ENCODE peak calls at places on chromosomes 16 and 17, in five cellular contexts. K, U, M, I and F are unnamed samples.

GRCh38 chr17:77479817-77480508 is 339.2 kb downstream of the SEC14L1 start:
- DNase-seq in K (no peak), U (no peak), M (no peak), I (no peak), F (no peak)

GRCh38 chr16:68000024-68000423 is 740 bp upstream of the DPEP2 start:
- DNase-seq in K (no peak), U (no peak), M (peak), I (no peak), F (peak)

GRCh38 chr16:85149776-85150175 is 37.5 kb upstream of the CIBAR2 start:
- DNase-seq in K (no peak), U (no peak), M (no peak), I (no peak), F (no peak)

GRCh38 chr17:81392909-81393654 is 2.2 kb upstream of the BAHCC1 start:
- DNase-seq in K (no peak), U (no peak), M (no peak), I (no peak), F (no peak)

GRCh38 chr17:64441772-64442549 is 7.0 kb upstream of the MILR1 start:
- DNase-seq in K (no peak), U (no peak), M (no peak), I (no peak), F (no peak)

GRCh38 chr16:14628806-14629611 is 1.1 kb downstream of the PARN start:
- DNase-seq in K (no peak), U (no peak), M (peak), I (no peak), F (no peak)

GRCh38 chr16:9102379-9102778 is 10.9 kb downstream of the HAPSTR1 start:
- DNase-seq in K (no peak), U (no peak), M (no peak), I (no peak), F (peak)

GRCh38 chr16:71407731-71408130 is 34.1 kb downstream of the TLE7 start:
- DNase-seq in K (peak), U (no peak), M (no peak), I (no peak), F (no peak)

GRCh38 chr16:57988929-57989328 is 11.5 kb downstream of the ZNF319 start:
- DNase-seq in K (peak), U (no peak), M (no peak), I (no peak), F (no peak)

GRCh38 chr16:3094289-3095027 is 4.6 kb downstream of the ZSCAN10 start:
- DNase-seq in K (no peak), U (no peak), M (peak), I (peak), F (peak)

GRCh38 chr17:57749701-57750100 is 4.6 kb upstream of the CCDC182 start:
- DNase-seq in K (no peak), U (no peak), M (no peak), I (no peak), F (no peak)

GRCh38 chr17:3529817-3530741 is 27.5 kb downstream of the TRPV3 start:
- DNase-seq in K (peak), U (no peak), M (no peak), I (no peak), F (no peak)

GRCh38 chr17:4788807-4789700 is at the start of gene GLTPD2:
- DNase-seq in K (peak), U (no peak), M (no peak), I (no peak), F (no peak)

GRCh38 chr17:60156746-60157145 is 7.0 kb downstream of the CA4 start:
- DNase-seq in K (peak), U (no peak), M (no peak), I (no peak), F (no peak)

GRCh38 chr16:53611151-53611802 is 92.4 kb downstream of the RPGRIP1L start:
- DNase-seq in K (no peak), U (no peak), M (peak), I (no peak), F (no peak)